ENCODE peak calls at places on chromosome 3, in six cellular contexts. O is IMR-90, Z is A549, G is lower leg skin, N is fibroblast of the aortic adventitia, P is lower lobe of right lung. B is an unnamed sample.

GRCh38 chr3:132606085-132606484 is 9.0 kb downstream of the ACKR4 start:
- DNase-seq in O (peak), Z (no peak), G (no peak), N (peak), P (no peak), B (no peak)

GRCh38 chr3:140081836-140082331 is 146.9 kb downstream of the CLSTN2 start:
- DNase-seq in O (no peak), Z (no peak), G (no peak), N (no peak), P (no peak), B (no peak)

GRCh38 chr3:188197388-188197847 is 43.5 kb downstream of the LPP start:
- DNase-seq in O (no peak), Z (no peak), G (no peak), N (no peak), P (no peak), B (no peak)

GRCh38 chr3:127556565-127556964 is 34.0 kb downstream of the TPRA1 start:
- DNase-seq in O (no peak), Z (no peak), G (no peak), N (no peak), P (no peak), B (no peak)

GRCh38 chr3:115321396-115321795 is 174.3 kb upstream of the ZBTB20 start:
- DNase-seq in O (peak), Z (no peak), G (no peak), N (peak), P (no peak), B (no peak)

GRCh38 chr3:59235221-59236012 is 185.6 kb upstream of the CFAP20DC start:
- DNase-seq in O (no peak), Z (no peak), G (no peak), N (no peak), P (no peak), B (no peak)

GRCh38 chr3:47425959-47426358 is 45.1 kb downstream of the PTPN23 start:
- DNase-seq in O (no peak), Z (no peak), G (no peak), N (no peak), P (no peak), B (no peak)

GRCh38 chr3:2958553-2958952 is 151.6 kb downstream of the IL5RA start:
- DNase-seq in O (no peak), Z (no peak), G (no peak), N (no peak), P (no peak), B (no peak)

GRCh38 chr3:105356988-105357387 is 9.7 kb upstream of the ALCAM start:
- DNase-seq in O (no peak), Z (no peak), G (no peak), N (no peak), P (no peak), B (no peak)

DNA sequence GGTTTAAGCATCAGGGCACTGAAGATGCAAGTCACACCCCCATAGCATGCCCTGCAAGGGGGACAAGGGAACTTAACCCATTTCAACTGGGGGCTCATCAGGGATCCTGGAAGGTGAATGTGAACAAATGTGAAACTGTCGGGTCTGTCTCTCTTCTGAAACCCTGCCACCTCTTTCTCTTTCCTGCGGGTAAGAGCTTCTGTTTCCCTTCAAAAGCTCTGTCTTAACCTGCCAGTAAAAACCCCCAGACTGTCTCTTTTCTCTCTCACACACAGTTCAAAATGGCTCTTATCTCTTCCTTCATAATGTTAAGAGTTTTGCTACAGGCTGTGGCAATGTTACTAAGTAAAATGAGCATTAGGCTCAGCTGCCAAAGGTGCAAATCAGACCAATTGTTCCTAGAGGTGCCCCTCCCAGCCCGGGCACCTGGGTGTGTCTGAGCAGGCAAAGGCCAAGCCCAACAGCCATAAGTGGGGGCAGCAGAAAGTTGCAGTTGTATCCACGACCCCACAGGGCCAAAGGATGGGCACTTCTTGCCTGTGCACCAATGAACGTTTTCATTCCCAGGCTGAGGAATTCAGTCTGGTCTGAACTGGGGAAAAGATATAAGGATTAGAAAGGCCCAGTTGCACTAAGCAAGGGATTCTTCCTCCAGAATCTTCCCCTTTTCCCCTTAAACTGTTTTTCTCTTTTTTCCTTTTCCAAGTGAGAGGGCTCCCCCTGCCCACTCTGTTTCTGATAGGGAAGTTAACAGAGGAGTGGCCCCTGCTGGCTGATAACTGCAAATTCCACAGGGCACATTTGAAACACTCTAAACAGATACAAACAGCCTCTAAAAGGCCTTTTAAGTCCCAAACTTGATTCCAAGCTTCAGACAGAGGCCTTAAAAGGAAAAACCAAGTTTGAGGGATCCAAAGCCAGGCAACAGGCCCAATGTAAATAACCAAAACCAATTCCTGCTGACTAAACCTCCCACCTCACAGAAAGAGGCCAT is 113.8 kb upstream of the EPHA6 start:
- DNase-seq in O (no peak), Z (no peak), G (no peak), N (no peak), P (no peak), B (no peak)
- TF ChIP-seq CTCF in O (no peak), Z (no peak), G (no peak), N (no peak), P (no peak), B (peak)

DNA sequence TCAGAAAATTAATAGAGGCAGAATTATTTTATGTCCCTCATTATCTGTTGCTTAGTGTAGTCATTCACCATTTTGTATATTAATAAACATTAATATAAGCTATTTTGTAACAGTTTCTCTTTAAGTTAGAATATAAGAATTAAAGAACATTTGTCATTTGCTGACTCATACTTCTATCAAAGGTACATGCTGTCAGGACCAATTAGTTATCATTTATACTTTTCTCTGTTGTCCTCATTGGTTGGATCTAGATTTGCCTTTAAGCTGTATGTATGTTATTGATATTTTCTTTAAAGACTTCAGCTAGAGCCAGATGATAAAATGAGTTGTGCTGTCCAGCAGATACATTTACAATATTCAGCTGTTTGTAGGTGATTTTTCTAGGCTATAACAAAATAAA is 168.4 kb upstream of the MLF1 start:
- DNase-seq in O (no peak), Z (no peak), G (no peak), N (no peak), P (no peak), B (no peak)
- H3K4me3 ChIP-seq in O (no peak), Z (no peak), G (no peak), N (no peak), P (no peak), B (no peak)

DNA sequence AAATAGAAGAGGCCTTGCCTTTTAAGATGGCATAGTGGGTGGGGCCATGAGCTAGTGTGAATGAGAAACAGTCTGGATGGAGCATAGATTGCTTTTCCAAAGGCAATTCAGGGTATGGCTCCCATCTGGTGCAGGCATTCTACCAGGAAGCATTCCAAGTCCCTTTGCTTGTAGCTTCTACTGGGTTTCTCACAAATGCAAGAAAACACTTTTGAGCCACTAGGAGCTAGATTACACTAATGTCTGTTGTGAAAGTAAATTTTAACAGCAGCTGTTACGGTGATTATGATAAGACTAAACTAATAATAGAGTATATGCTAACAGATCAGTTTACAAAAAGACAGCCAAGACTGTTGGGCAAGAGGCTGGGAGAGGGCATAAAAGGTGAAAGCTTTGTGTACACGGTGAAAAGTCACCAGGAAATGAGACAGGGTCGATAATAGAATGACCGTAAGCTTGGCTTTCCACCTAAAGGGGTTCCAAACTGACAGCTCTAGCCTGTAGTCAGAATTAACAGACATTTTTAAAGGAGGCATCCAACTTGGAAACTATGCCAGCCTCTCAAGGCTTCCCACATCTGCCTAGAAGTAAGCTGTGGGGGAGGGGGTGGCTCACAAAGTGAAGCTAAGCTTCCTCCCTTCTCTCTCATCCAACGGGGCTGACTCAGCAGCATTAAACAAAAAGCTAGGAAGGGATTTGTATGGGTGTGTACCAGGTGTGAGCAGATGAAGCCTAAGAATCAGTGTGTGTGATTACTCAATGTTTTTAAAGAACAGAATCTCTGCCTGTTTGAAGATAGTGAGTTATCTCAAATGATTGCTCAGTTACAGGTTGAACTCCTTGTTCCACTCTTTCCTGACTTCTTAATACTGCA is 61.1 kb upstream of the GPD1L start:
- DNase-seq in O (peak), Z (peak), G (no peak), N (peak), P (no peak), B (peak)
- TF ChIP-seq CTCF in O (no peak), Z (no peak), G (no peak), N (peak), P (no peak), B (no peak)

GRCh38 chr3:44339990-44340389 is 1.4 kb downstream of the TCAIM start:
- DNase-seq in O (no peak), Z (no peak), G (no peak), N (no peak), P (no peak), B (no peak)
- H3K4me3 ChIP-seq in O (peak), Z (peak), G (no peak), N (peak), P (peak), B (peak)

GRCh38 chr3:14617508-14618023 is 34.0 kb upstream of the CCDC174 start:
- DNase-seq in O (no peak), Z (no peak), G (no peak), N (no peak), P (no peak), B (no peak)
- TF ChIP-seq CTCF in O (no peak), Z (no peak), G (no peak), N (no peak), P (no peak), B (no peak)

GRCh38 chr3:48656841-48657281 is 5.8 kb downstream of the CELSR3 start:
- DNase-seq in O (no peak), Z (no peak), G (no peak), N (no peak), P (no peak), B (no peak)

GRCh38 chr3:48652923-48653715 is 9.6 kb downstream of the CELSR3 start:
- DNase-seq in O (no peak), Z (no peak), G (no peak), N (no peak), P (no peak), B (no peak)

GRCh38 chr3:48655586-48655985 is 7.1 kb downstream of the CELSR3 start:
- DNase-seq in O (no peak), Z (no peak), G (no peak), N (no peak), P (peak), B (no peak)

GRCh38 chr3:48655063-48655462 is 7.6 kb downstream of the CELSR3 start:
- DNase-seq in O (no peak), Z (no peak), G (no peak), N (no peak), P (no peak), B (no peak)

GRCh38 chr3:48656061-48656840 is 6.4 kb downstream of the CELSR3 start:
- DNase-seq in O (peak), Z (peak), G (peak), N (peak), P (peak), B (no peak)
- H3K4me3 ChIP-seq in O (peak), Z (peak), G (peak), N (peak), P (peak), B (no peak)

DNA sequence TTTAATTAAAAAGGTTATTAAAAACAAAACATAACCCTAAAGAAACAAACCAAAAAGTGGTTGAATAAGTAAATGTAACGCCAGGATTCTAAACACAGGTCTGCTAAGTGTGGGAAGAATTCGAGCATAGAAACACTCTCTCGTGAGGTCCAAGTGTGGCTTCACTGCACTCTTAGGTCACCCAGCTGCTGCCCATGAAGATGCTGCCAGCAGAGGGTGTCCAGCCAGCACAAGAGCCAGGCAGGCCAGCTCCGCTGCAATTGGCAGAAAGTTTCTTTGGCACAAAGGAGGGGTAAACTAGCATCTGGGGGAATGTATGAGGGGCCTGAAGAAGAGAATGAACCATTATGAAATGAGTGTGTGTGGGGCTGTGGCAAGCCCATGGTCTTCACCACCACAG is 215.7 kb upstream of the FEZF2 start:
- DNase-seq in O (no peak), Z (no peak), G (no peak), N (no peak), P (no peak), B (no peak)
- TF ChIP-seq CTCF in O (no peak), Z (no peak), G (no peak), N (no peak), P (no peak), B (peak)

GRCh38 chr3:10817506-10817905 is 1.5 kb downstream of the SLC6A11 start:
- DNase-seq in O (no peak), Z (no peak), G (peak), N (no peak), P (no peak), B (no peak)

GRCh38 chr3:10816019-10816862 is at the start of gene SLC6A11:
- DNase-seq in O (no peak), Z (no peak), G (peak), N (no peak), P (no peak), B (no peak)

GRCh38 chr3:10814623-10815022 is 1.4 kb upstream of the SLC6A11 start:
- DNase-seq in O (no peak), Z (no peak), G (no peak), N (no peak), P (no peak), B (no peak)

GRCh38 chr3:10816863-10817253 is 830 bp downstream of the SLC6A11 start:
- DNase-seq in O (no peak), Z (no peak), G (no peak), N (no peak), P (no peak), B (no peak)

GRCh38 chr3:10815487-10815886 is 541 bp upstream of the SLC6A11 start:
- DNase-seq in O (no peak), Z (no peak), G (no peak), N (no peak), P (no peak), B (no peak)
- H3K4me3 ChIP-seq in O (no peak), Z (no peak), G (no peak), N (no peak), P (no peak), B (peak)

GRCh38 chr3:56468184-56469106 is at the start of gene ERC2:
- DNase-seq in O (no peak), Z (peak), G (no peak), N (peak), P (peak), B (peak)
- TF ChIP-seq CTCF in O (no peak), Z (peak), G (no peak), N (no peak), P (no peak), B (peak)